ENCODE peak calls at places on chromosomes 1 and 21, in ten cellular contexts. D, O, S, X, B, C, R, L, E and V are unnamed samples.

GRCh38 chr1:206467915-206468314 is 2.4 kb upstream of the IKBKE start:
- DNase-seq in D (no peak), O (peak; percentile 43), S (peak; percentile 24), X (no peak), B (no peak), C (peak; percentile 78), R (peak; percentile 92), L (no peak), E (peak; percentile 55), V (no peak)

GRCh38 chr1:16617101-16617727 is 3.9 kb upstream of the NBPF1 start:
- DNase-seq in D (no peak), O (no peak), S (no peak), X (peak; percentile 61), B (no peak), C (no peak), R (peak; percentile 69), L (no peak), E (no peak), V (no peak)

GRCh38 chr1:24344090-24344742 is 25.1 kb downstream of the GRHL3 start:
- DNase-seq in D (no peak), O (no peak), S (no peak), X (no peak), B (no peak), C (no peak), R (no peak), L (no peak), E (no peak), V (no peak)

GRCh38 chr1:164610528-164611222 is 51.7 kb downstream of the PBX1 start:
- DNase-seq in D (no peak), O (no peak), S (no peak), X (no peak), B (no peak), C (no peak), R (no peak), L (no peak), E (no peak), V (no peak)

GRCh38 chr1:211695135-211695816 is 19.9 kb upstream of the NEK2 start:
- DNase-seq in D (no peak), O (peak; percentile 10), S (no peak), X (no peak), B (no peak), C (no peak), R (no peak), L (peak; percentile 64), E (no peak), V (no peak)

GRCh38 chr1:38815903-38816627 is 43.5 kb downstream of the RRAGC start:
- DNase-seq in D (peak; percentile 37), O (no peak), S (no peak), X (no peak), B (no peak), C (no peak), R (no peak), L (peak; percentile 27), E (no peak), V (no peak)

GRCh38 chr1:170063109-170063826 is 11.2 kb downstream of the KIFAP3 start:
- DNase-seq in D (no peak), O (no peak), S (peak; percentile 40), X (no peak), B (no peak), C (no peak), R (no peak), L (no peak), E (no peak), V (no peak)

GRCh38 chr1:218409946-218410510 is 64.9 kb downstream of the TGFB2 start:
- DNase-seq in D (no peak), O (no peak), S (peak; percentile 21), X (no peak), B (no peak), C (no peak), R (no peak), L (no peak), E (no peak), V (no peak)

GRCh38 chr1:194717941-194718340 is 1531.5 kb upstream of the B3GALT2 start:
- DNase-seq in D (no peak), O (no peak), S (no peak), X (no peak), B (no peak), C (no peak), R (no peak), L (no peak), E (no peak), V (no peak)

GRCh38 chr1:46643368-46643775 is 24.8 kb downstream of the ATPAF1 start:
- DNase-seq in D (no peak), O (peak; percentile 83), S (peak; percentile 84), X (no peak), B (no peak), C (no peak), R (no peak), L (no peak), E (peak; percentile 57), V (peak; percentile 20)

GRCh38 chr1:37811027-37811655 is 3.1 kb upstream of the YRDC start:
- DNase-seq in D (no peak), O (peak; percentile 87), S (peak; percentile 76), X (peak; percentile 78), B (peak; percentile 44), C (peak; percentile 81), R (peak; percentile 82), L (peak; percentile 45), E (peak; percentile 73), V (no peak)

GRCh38 chr21:44549525-44550211 is 1.6 kb downstream of the KRTAP10-2 start:
- DNase-seq in D (no peak), O (no peak), S (no peak), X (peak; percentile 50), B (no peak), C (no peak), R (peak; percentile 41), L (no peak), E (no peak), V (no peak)

GRCh38 chr21:32916522-32917099 is 109.1 kb upstream of the OLIG2 start:
- DNase-seq in D (no peak), O (no peak), S (no peak), X (no peak), B (no peak), C (peak; percentile 31), R (no peak), L (no peak), E (no peak), V (no peak)

GRCh38 chr1:156663178-156663577 is 14.0 kb downstream of the NES start:
- DNase-seq in D (no peak), O (peak; percentile 36), S (peak; percentile 28), X (no peak), B (no peak), C (peak; percentile 80), R (no peak), L (no peak), E (peak; percentile 92), V (no peak)

GRCh38 chr1:68331117-68331865 is 99.0 kb upstream of the WLS start:
- DNase-seq in D (no peak), O (peak; percentile 51), S (peak; percentile 94), X (no peak), B (no peak), C (no peak), R (no peak), L (no peak), E (no peak), V (peak; percentile 52)

GRCh38 chr1:157992031-157992568 is 1.3 kb upstream of the KIRREL1 start:
- DNase-seq in D (peak; percentile 43), O (peak; percentile 79), S (peak; percentile 69), X (peak; percentile 70), B (no peak), C (peak; percentile 53), R (peak; percentile 72), L (peak; percentile 46), E (no peak), V (no peak)

GRCh38 chr1:162056043-162056442 is 13.4 kb upstream of the NOS1AP start:
- DNase-seq in D (peak; percentile 33), O (peak; percentile 77), S (peak; percentile 66), X (peak; percentile 70), B (no peak), C (peak; percentile 39), R (peak; percentile 67), L (peak; percentile 24), E (peak; percentile 50), V (peak; percentile 53)

GRCh38 chr1:38835230-38835827 is 24.2 kb downstream of the RRAGC start:
- DNase-seq in D (peak; percentile 45), O (peak; percentile 89), S (peak; percentile 79), X (no peak), B (peak; percentile 36), C (peak; percentile 87), R (no peak), L (peak; percentile 78), E (peak; percentile 62), V (peak; percentile 55)

GRCh38 chr21:45912611-45913415 is 68.8 kb upstream of the COL6A1 start:
- DNase-seq in D (no peak), O (no peak), S (no peak), X (no peak), B (no peak), C (no peak), R (no peak), L (no peak), E (no peak), V (no peak)